ENCODE peak calls at places on chromosomes 11 and 22, in four cellular contexts. One of them, this sample, is unnamed.

GRCh38 chr22:45984316-45984916 is 7.5 kb upstream of the WNT7B start:
- DNase-seq in A673: no peak
- DNase-seq in astrocyte of the spinal cord: no peak
- DNase-seq in IMR-90: no peak
- DNase-seq in this sample: no peak

GRCh38 chr11:61338783-61339489 is 5.9 kb downstream of the TKFC start:
- DNase-seq in astrocyte of the spinal cord: no peak
- DNase-seq in IMR-90: no peak
- DNase-seq in A673: no peak
- DNase-seq in this sample: no peak

GRCh38 chr11:56817661-56818060 is 69.2 kb upstream of the OR9G4 start:
- DNase-seq in IMR-90: no peak
- DNase-seq in astrocyte of the spinal cord: no peak
- DNase-seq in A673: no peak
- DNase-seq in this sample: no peak

GRCh38 chr11:61378713-61379313 is 13.6 kb upstream of the TMEM216 start:
- DNase-seq in A673: peak
- DNase-seq in IMR-90: peak
- DNase-seq in astrocyte of the spinal cord: peak
- DNase-seq in this sample: no peak

GRCh38 chr11:105168457-105168856 is 28.9 kb upstream of the CARD18 start:
- DNase-seq in A673: no peak
- DNase-seq in IMR-90: peak
- DNase-seq in astrocyte of the spinal cord: peak
- DNase-seq in this sample: no peak

GRCh38 chr11:68354181-68354872 is 41.9 kb downstream of the LRP5 start:
- DNase-seq in astrocyte of the spinal cord: peak
- DNase-seq in IMR-90: peak
- DNase-seq in A673: peak
- DNase-seq in this sample: no peak

GRCh38 chr11:62451243-62451626 is 32.4 kb downstream of the SCGB1A1 start:
- DNase-seq in astrocyte of the spinal cord: no peak
- DNase-seq in IMR-90: no peak
- DNase-seq in A673: no peak
- DNase-seq in this sample: no peak

GRCh38 chr11:110093407-110094297 is 460 bp downstream of the ZC3H12C start:
- DNase-seq in IMR-90: peak
- DNase-seq in A673: peak
- DNase-seq in astrocyte of the spinal cord: peak
- DNase-seq in this sample: peak

GRCh38 chr22:27310966-27311665 is 490.4 kb downstream of the MN1 start:
- DNase-seq in astrocyte of the spinal cord: no peak
- DNase-seq in A673: no peak
- DNase-seq in IMR-90: no peak
- DNase-seq in this sample: no peak

GRCh38 chr22:50672471-50673230 is at the start of gene SHANK3:
- DNase-seq in A673: no peak
- DNase-seq in IMR-90: no peak
- DNase-seq in astrocyte of the spinal cord: no peak
- DNase-seq in this sample: no peak

GRCh38 chr11:6377902-6378694 is 12.2 kb upstream of the SMPD1 start:
- DNase-seq in astrocyte of the spinal cord: no peak
- DNase-seq in IMR-90: no peak
- DNase-seq in A673: no peak
- DNase-seq in this sample: no peak

GRCh38 chr11:9274499-9275228 is 9.5 kb upstream of the DENND5A start:
- DNase-seq in IMR-90: no peak
- DNase-seq in astrocyte of the spinal cord: no peak
- DNase-seq in A673: no peak
- DNase-seq in this sample: no peak

GRCh38 chr11:130216591-130217132 is 57.1 kb downstream of the ST14 start:
- DNase-seq in A673: no peak
- DNase-seq in astrocyte of the spinal cord: no peak
- DNase-seq in IMR-90: no peak
- DNase-seq in this sample: no peak

GRCh38 chr22:31333648-31334047 is 12.5 kb downstream of the PATZ1 start:
- DNase-seq in astrocyte of the spinal cord: no peak
- DNase-seq in IMR-90: no peak
- DNase-seq in A673: no peak
- DNase-seq in this sample: no peak

GRCh38 chr11:104531075-104531474 is 367.1 kb upstream of the PDGFD start:
- DNase-seq in IMR-90: no peak
- DNase-seq in A673: peak
- DNase-seq in astrocyte of the spinal cord: no peak
- DNase-seq in this sample: no peak

GRCh38 chr11:124877631-124878496 is 12.6 kb downstream of the ROBO3 start:
- DNase-seq in IMR-90: no peak
- DNase-seq in astrocyte of the spinal cord: no peak
- DNase-seq in A673: no peak
- DNase-seq in this sample: no peak

GRCh38 chr11:116772443-116773202 is at the start of gene BUD13:
- DNase-seq in A673: peak
- DNase-seq in astrocyte of the spinal cord: peak
- DNase-seq in IMR-90: peak
- DNase-seq in this sample: peak

GRCh38 chr11:112087212-112087611 is 539 bp downstream of the SDHD start:
- DNase-seq in astrocyte of the spinal cord: no peak
- DNase-seq in IMR-90: no peak
- DNase-seq in A673: peak
- DNase-seq in this sample: no peak

GRCh38 chr11:77211594-77212251 is 83.7 kb downstream of the MYO7A start:
- DNase-seq in IMR-90: no peak
- DNase-seq in astrocyte of the spinal cord: no peak
- DNase-seq in A673: no peak
- DNase-seq in this sample: no peak

GRCh38 chr11:19160839-19161238 is 40.9 kb downstream of the CSRP3 start:
- DNase-seq in A673: no peak
- DNase-seq in IMR-90: no peak
- DNase-seq in astrocyte of the spinal cord: no peak
- DNase-seq in this sample: no peak

GRCh38 chr22:47107431-47107830 is 345.0 kb downstream of the TBC1D22A start:
- DNase-seq in A673: no peak
- DNase-seq in IMR-90: peak
- DNase-seq in astrocyte of the spinal cord: peak
- DNase-seq in this sample: no peak

GRCh38 chr11:35663408-35663702 is 780 bp downstream of the TRIM44 start:
- DNase-seq in A673: no peak
- DNase-seq in IMR-90: no peak
- DNase-seq in astrocyte of the spinal cord: no peak
- DNase-seq in this sample: no peak

GRCh38 chr11:1139441-1140066 is 18.2 kb upstream of the MUC5AC start:
- DNase-seq in A673: no peak
- DNase-seq in IMR-90: peak
- DNase-seq in astrocyte of the spinal cord: peak
- DNase-seq in this sample: no peak

GRCh38 chr22:42964994-42965699 is 49.8 kb downstream of the PACSIN2 start:
- DNase-seq in A673: peak
- DNase-seq in IMR-90: peak
- DNase-seq in astrocyte of the spinal cord: peak
- DNase-seq in this sample: no peak

GRCh38 chr11:33716236-33716635 is 15.6 kb upstream of the C11orf91 start:
- DNase-seq in A673: peak
- DNase-seq in IMR-90: no peak
- DNase-seq in astrocyte of the spinal cord: peak
- DNase-seq in this sample: no peak

GRCh38 chr11:111833524-111833923 is 37.9 kb downstream of the ALG9 start:
- DNase-seq in astrocyte of the spinal cord: no peak
- DNase-seq in IMR-90: no peak
- DNase-seq in A673: peak
- DNase-seq in this sample: no peak

DNA sequence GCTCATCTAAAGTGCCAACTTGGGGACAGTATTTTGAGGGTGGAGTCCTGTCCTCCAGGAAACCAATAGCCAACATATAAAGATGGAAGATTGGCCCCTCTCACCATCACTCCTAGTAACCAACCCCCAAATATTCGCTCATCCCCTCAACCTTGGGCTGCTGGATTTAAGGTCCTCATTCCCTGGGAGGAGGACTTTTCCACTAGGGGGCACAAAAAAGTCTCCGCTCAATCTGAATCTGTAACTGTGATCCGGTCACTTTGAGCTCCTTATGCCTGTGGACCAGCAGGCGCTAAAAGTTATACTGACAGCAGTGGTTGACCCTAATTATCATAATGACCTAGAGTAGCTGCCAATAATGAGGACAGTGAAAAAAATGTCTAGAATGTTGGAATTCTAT is 20.5 kb upstream of the CLPB start:
- DNase-seq in A673: no peak
- DNase-seq in IMR-90: no peak
- DNase-seq in astrocyte of the spinal cord: no peak
- DNase-seq in this sample: no peak
- TF ChIP-seq CTCF in A673: peak
- TF ChIP-seq CTCF in IMR-90: no peak
- TF ChIP-seq CTCF in astrocyte of the spinal cord: peak
- TF ChIP-seq CTCF in this sample: no peak

DNA sequence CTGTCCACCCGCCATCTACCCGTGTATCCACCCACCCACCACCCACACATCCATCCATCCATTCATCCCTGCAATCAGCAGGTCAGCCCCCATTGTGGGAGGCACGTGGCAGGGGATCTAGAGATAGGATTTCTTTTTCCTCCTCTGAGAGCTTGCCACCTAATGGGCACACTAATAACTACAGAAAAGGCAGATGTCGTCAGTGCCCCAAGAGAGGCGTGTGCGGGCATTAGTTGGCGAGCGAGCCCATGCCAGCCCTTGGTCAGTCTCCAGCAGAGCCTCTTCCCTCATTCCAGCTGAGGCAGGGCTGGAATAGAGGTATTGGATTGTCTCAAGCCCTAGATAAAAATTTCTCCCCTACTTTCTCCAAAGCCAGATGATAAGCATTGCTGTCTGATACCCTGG is 9.7 kb downstream of the USP2 start:
- DNase-seq in A673: peak
- DNase-seq in IMR-90: no peak
- DNase-seq in astrocyte of the spinal cord: no peak
- DNase-seq in this sample: no peak
- TF ChIP-seq CTCF in A673: peak
- TF ChIP-seq CTCF in IMR-90: peak
- TF ChIP-seq CTCF in astrocyte of the spinal cord: no peak
- TF ChIP-seq CTCF in this sample: no peak

GRCh38 chr22:32446321-32446720 is 17.9 kb downstream of the BPIFC start:
- DNase-seq in A673: no peak
- DNase-seq in astrocyte of the spinal cord: no peak
- DNase-seq in IMR-90: peak
- DNase-seq in this sample: no peak

GRCh38 chr22:32448980-32449379 is 15.3 kb downstream of the BPIFC start:
- DNase-seq in astrocyte of the spinal cord: no peak
- DNase-seq in A673: no peak
- DNase-seq in IMR-90: no peak
- DNase-seq in this sample: no peak

DNA sequence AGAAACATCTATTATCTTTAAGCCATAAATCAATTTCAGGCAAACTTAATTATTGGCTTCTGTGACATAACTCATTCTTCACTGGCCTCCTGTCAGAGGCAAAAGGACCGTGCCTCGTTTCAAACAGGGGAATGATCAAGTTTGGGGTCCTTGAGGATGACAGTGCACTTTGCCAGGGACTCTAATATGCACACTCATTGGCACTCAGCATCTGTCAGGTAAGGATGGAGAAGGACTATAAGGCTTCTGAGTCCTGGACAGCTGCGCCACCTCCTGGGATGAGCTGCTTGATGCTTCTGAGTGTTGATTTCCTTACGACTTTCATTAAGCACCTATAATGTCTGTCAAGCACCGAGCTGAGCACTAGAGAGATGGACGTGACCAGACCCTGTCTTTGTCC is 20.2 kb downstream of the BPIFC start:
- DNase-seq in astrocyte of the spinal cord: no peak
- DNase-seq in A673: peak
- DNase-seq in IMR-90: no peak
- DNase-seq in this sample: no peak
- TF ChIP-seq CTCF in astrocyte of the spinal cord: peak
- TF ChIP-seq CTCF in A673: peak
- TF ChIP-seq CTCF in IMR-90: no peak
- TF ChIP-seq CTCF in this sample: peak

GRCh38 chr11:70483077-70483861 is 84.9 kb downstream of the CTTN start:
- DNase-seq in IMR-90: peak
- DNase-seq in astrocyte of the spinal cord: peak
- DNase-seq in A673: peak
- DNase-seq in this sample: no peak
- TF ChIP-seq CTCF in IMR-90: peak
- TF ChIP-seq CTCF in astrocyte of the spinal cord: peak
- TF ChIP-seq CTCF in A673: peak
- TF ChIP-seq CTCF in this sample: peak

GRCh38 chr11:86954288-86955110 is 696 bp downstream of the FZD4 start:
- DNase-seq in IMR-90: no peak
- DNase-seq in astrocyte of the spinal cord: no peak
- DNase-seq in A673: peak
- DNase-seq in this sample: peak

GRCh38 chr11:86958259-86958658 is 3.1 kb upstream of the FZD4 start:
- DNase-seq in astrocyte of the spinal cord: no peak
- DNase-seq in IMR-90: no peak
- DNase-seq in A673: no peak
- DNase-seq in this sample: no peak

GRCh38 chr11:86952933-86953637 is 2.1 kb downstream of the FZD4 start:
- DNase-seq in astrocyte of the spinal cord: no peak
- DNase-seq in IMR-90: peak
- DNase-seq in A673: no peak
- DNase-seq in this sample: no peak

GRCh38 chr11:86955111-86955673 is at the start of gene FZD4:
- DNase-seq in IMR-90: peak
- DNase-seq in astrocyte of the spinal cord: peak
- DNase-seq in A673: peak
- DNase-seq in this sample: peak

GRCh38 chr11:86955674-86956522 is 703 bp upstream of the FZD4 start:
- DNase-seq in IMR-90: peak
- DNase-seq in A673: peak
- DNase-seq in astrocyte of the spinal cord: peak
- DNase-seq in this sample: peak
- TF ChIP-seq CTCF in IMR-90: peak
- TF ChIP-seq CTCF in A673: peak
- TF ChIP-seq CTCF in astrocyte of the spinal cord: peak
- TF ChIP-seq CTCF in this sample: no peak

This sample was measured in neural crest cell.